ENCODE peak calls at places on chromosome 3, in nine cellular contexts. T is upper lobe of right lung, U is RPMI8226, Z is AG08396, O is GM23338, I is kidney tubule cell, S is hypothalamus, X is fibroblast of pulmonary artery, C is A172. J is an unnamed sample.
A peak's percentile ranks its signal among the peaks of the same experiment; 100 is the strongest.

GRCh38 chr3:178245385-178245778 is 290.9 kb upstream of the KCNMB2 start:
- DNase-seq in T (no peak), U (no peak), Z (peak; percentile 9), O (no peak), I (no peak), S (no peak), X (no peak), C (no peak), J (no peak)

GRCh38 chr3:73765878-73766564 is 141.3 kb upstream of the PDZRN3 start:
- DNase-seq in T (no peak), U (no peak), Z (peak; percentile 24), O (no peak), I (no peak), S (no peak), X (no peak), C (no peak), J (no peak)

GRCh38 chr3:132004571-132004970 is 30.2 kb downstream of the CPNE4 start:
- DNase-seq in T (no peak), U (no peak), Z (no peak), O (no peak), I (no peak), S (no peak), X (peak; percentile 46), C (no peak), J (no peak)

GRCh38 chr3:17431004-17431403 is 311.4 kb downstream of the TBC1D5 start:
- DNase-seq in T (no peak), U (peak; percentile 15), Z (no peak), O (peak; percentile 46), I (peak; percentile 54), S (no peak), X (peak; percentile 72), C (peak; percentile 41), J (no peak)

GRCh38 chr3:42042747-42043115 is 48.4 kb upstream of the TRAK1 start:
- DNase-seq in T (no peak), U (no peak), Z (no peak), O (no peak), I (no peak), S (no peak), X (peak; percentile 30), C (no peak), J (no peak)

GRCh38 chr3:175606650-175607318 is 747.6 kb downstream of the NAALADL2 start:
- DNase-seq in T (no peak), U (no peak), Z (no peak), O (no peak), I (peak; percentile 56), S (no peak), X (peak; percentile 2), C (no peak), J (no peak)

GRCh38 chr3:184648726-184649125 is 63.1 kb downstream of the MAGEF1 start:
- DNase-seq in T (no peak), U (no peak), Z (no peak), O (no peak), I (no peak), S (no peak), X (no peak), C (no peak), J (no peak)

GRCh38 chr3:46095307-46095706 is 68.0 kb upstream of the XCR1 start:
- DNase-seq in T (no peak), U (peak; percentile 48), Z (no peak), O (no peak), I (no peak), S (no peak), X (no peak), C (no peak), J (no peak)

GRCh38 chr3:69204315-69204957 is 82.0 kb upstream of the LMOD3 start:
- DNase-seq in T (no peak), U (no peak), Z (no peak), O (no peak), I (peak; percentile 91), S (no peak), X (no peak), C (no peak), J (no peak)

GRCh38 chr3:134279466-134279865 is 28.8 kb upstream of the RYK start:
- DNase-seq in T (no peak), U (no peak), Z (no peak), O (no peak), I (no peak), S (no peak), X (peak; percentile 45), C (no peak), J (no peak)

GRCh38 chr3:46707601-46708011 is 6.4 kb downstream of the TMIE start:
- DNase-seq in T (peak; percentile 52), U (no peak), Z (no peak), O (no peak), I (no peak), S (no peak), X (no peak), C (no peak), J (no peak)

GRCh38 chr3:68441054-68441453 is 491.3 kb downstream of the TAFA4 start:
- DNase-seq in T (no peak), U (no peak), Z (no peak), O (no peak), I (no peak), S (no peak), X (no peak), C (no peak), J (no peak)

GRCh38 chr3:27533718-27534578 is 49.8 kb upstream of the SLC4A7 start:
- DNase-seq in T (no peak), U (no peak), Z (peak; percentile 86), O (peak; percentile 96), I (peak; percentile 100), S (peak; percentile 4), X (peak; percentile 96), C (peak; percentile 99), J (no peak)

GRCh38 chr3:56288258-56288657 is 180.0 kb downstream of the ERC2 start:
- DNase-seq in T (no peak), U (no peak), Z (no peak), O (peak; percentile 46), I (no peak), S (no peak), X (no peak), C (no peak), J (no peak)

J was measured in upper lobe of left lung.